ENCODE peak calls at places on chromosome 18, in nine cellular contexts. One of them, this sample, is unnamed.

GRCh38 chr18:74990563-74991081 is 218.3 kb downstream of the PTGR3 start:
- DNase-seq in GM23248: no peak
- DNase-seq in activated naive CD8-positive, alpha-beta T cell treated with anti-CD3 and anti-CD28 coated beads for 36 hours: no peak
- DNase-seq in fibroblast of pulmonary artery: no peak
- DNase-seq in neuronal stem cell: no peak
- DNase-seq in NCI-H460: no peak
- DNase-seq in astrocyte of the spinal cord: peak; percentile 29
- DNase-seq in smooth muscle cell of the brain vasculature: no peak
- DNase-seq in neural progenitor cell: no peak
- DNase-seq in this sample: no peak

GRCh38 chr18:369224-370010 is 101.6 kb upstream of the THOC1 start:
- DNase-seq in GM23248: peak; percentile 74
- DNase-seq in activated naive CD8-positive, alpha-beta T cell treated with anti-CD3 and anti-CD28 coated beads for 36 hours: no peak
- DNase-seq in fibroblast of pulmonary artery: no peak
- DNase-seq in neuronal stem cell: no peak
- DNase-seq in NCI-H460: no peak
- DNase-seq in astrocyte of the spinal cord: no peak
- DNase-seq in smooth muscle cell of the brain vasculature: no peak
- DNase-seq in neural progenitor cell: no peak
- DNase-seq in this sample: peak; percentile 39

GRCh38 chr18:49768051-49768391 is 45.3 kb downstream of the ACAA2 start:
- DNase-seq in GM23248: peak; percentile 61
- DNase-seq in activated naive CD8-positive, alpha-beta T cell treated with anti-CD3 and anti-CD28 coated beads for 36 hours: no peak
- DNase-seq in fibroblast of pulmonary artery: peak; percentile 89
- DNase-seq in neuronal stem cell: peak; percentile 48
- DNase-seq in NCI-H460: peak; percentile 37
- DNase-seq in astrocyte of the spinal cord: peak; percentile 80
- DNase-seq in smooth muscle cell of the brain vasculature: peak; percentile 44
- DNase-seq in neural progenitor cell: peak; percentile 80
- DNase-seq in this sample: peak; percentile 47

GRCh38 chr18:27242392-27243047 is 57.4 kb upstream of the CHST9 start:
- DNase-seq in GM23248: no peak
- DNase-seq in activated naive CD8-positive, alpha-beta T cell treated with anti-CD3 and anti-CD28 coated beads for 36 hours: no peak
- DNase-seq in fibroblast of pulmonary artery: no peak
- DNase-seq in neuronal stem cell: no peak
- DNase-seq in NCI-H460: no peak
- DNase-seq in astrocyte of the spinal cord: no peak
- DNase-seq in smooth muscle cell of the brain vasculature: no peak
- DNase-seq in neural progenitor cell: no peak
- DNase-seq in this sample: no peak

GRCh38 chr18:77004555-77005380 is 127.8 kb downstream of the MBP start:
- DNase-seq in GM23248: no peak
- DNase-seq in activated naive CD8-positive, alpha-beta T cell treated with anti-CD3 and anti-CD28 coated beads for 36 hours: no peak
- DNase-seq in fibroblast of pulmonary artery: no peak
- DNase-seq in neuronal stem cell: no peak
- DNase-seq in NCI-H460: no peak
- DNase-seq in astrocyte of the spinal cord: no peak
- DNase-seq in smooth muscle cell of the brain vasculature: no peak
- DNase-seq in neural progenitor cell: no peak
- DNase-seq in this sample: no peak

GRCh38 chr18:24825397-24825796 is 365.0 kb downstream of the HRH4 start:
- DNase-seq in GM23248: no peak
- DNase-seq in activated naive CD8-positive, alpha-beta T cell treated with anti-CD3 and anti-CD28 coated beads for 36 hours: no peak
- DNase-seq in fibroblast of pulmonary artery: no peak
- DNase-seq in neuronal stem cell: no peak
- DNase-seq in NCI-H460: no peak
- DNase-seq in astrocyte of the spinal cord: no peak
- DNase-seq in smooth muscle cell of the brain vasculature: no peak
- DNase-seq in neural progenitor cell: no peak
- DNase-seq in this sample: no peak

GRCh38 chr18:72727038-72727690 is 140.6 kb downstream of the NETO1 start:
- DNase-seq in GM23248: no peak
- DNase-seq in activated naive CD8-positive, alpha-beta T cell treated with anti-CD3 and anti-CD28 coated beads for 36 hours: no peak
- DNase-seq in fibroblast of pulmonary artery: no peak
- DNase-seq in neuronal stem cell: no peak
- DNase-seq in NCI-H460: no peak
- DNase-seq in astrocyte of the spinal cord: peak; percentile 8
- DNase-seq in smooth muscle cell of the brain vasculature: no peak
- DNase-seq in neural progenitor cell: no peak
- DNase-seq in this sample: no peak

GRCh38 chr18:6207119-6207518 is 207.6 kb downstream of the L3MBTL4 start:
- DNase-seq in GM23248: no peak
- DNase-seq in activated naive CD8-positive, alpha-beta T cell treated with anti-CD3 and anti-CD28 coated beads for 36 hours: no peak
- DNase-seq in fibroblast of pulmonary artery: no peak
- DNase-seq in neuronal stem cell: no peak
- DNase-seq in NCI-H460: no peak
- DNase-seq in astrocyte of the spinal cord: no peak
- DNase-seq in smooth muscle cell of the brain vasculature: no peak
- DNase-seq in neural progenitor cell: no peak
- DNase-seq in this sample: no peak

GRCh38 chr18:22813648-22814328 is 119.3 kb upstream of the RBBP8 start:
- DNase-seq in GM23248: peak; percentile 71
- DNase-seq in activated naive CD8-positive, alpha-beta T cell treated with anti-CD3 and anti-CD28 coated beads for 36 hours: no peak
- DNase-seq in fibroblast of pulmonary artery: peak; percentile 71
- DNase-seq in neuronal stem cell: no peak
- DNase-seq in NCI-H460: peak; percentile 6
- DNase-seq in astrocyte of the spinal cord: peak; percentile 58
- DNase-seq in smooth muscle cell of the brain vasculature: no peak
- DNase-seq in neural progenitor cell: peak; percentile 60
- DNase-seq in this sample: peak; percentile 39

This sample was measured in EL.